ENCODE peak calls at places on chromosomes 11 and 22, in ten cellular contexts. T is GM06990, D is thoracic aorta, W is neural progenitor cell, M is RWPE1, C is left ventricle myocardium inferior, R is BJ, H is AG10803, S is right lobe of liver, O is GM12865. E is an unnamed sample.
A peak's percentile ranks its signal among the peaks of the same experiment; 100 is the strongest.

GRCh38 chr11:44848203-44848962 is 102.3 kb downstream of the TP53I11 start:
- DNase-seq in T (no peak), D (no peak), W (peak; percentile 86), M (no peak), C (no peak), R (no peak), H (no peak), S (no peak), O (no peak), E (no peak)

GRCh38 chr11:122791411-122791810 is 46.9 kb upstream of the CRTAM start:
- DNase-seq in T (no peak), D (no peak), W (no peak), M (no peak), C (no peak), R (no peak), H (no peak), S (no peak), O (no peak), E (no peak)

GRCh38 chr11:65100674-65101350 is 4.8 kb downstream of the VPS51 start:
- DNase-seq in T (no peak), D (no peak), W (no peak), M (no peak), C (no peak), R (no peak), H (no peak), S (no peak), O (no peak), E (no peak)

GRCh38 chr22:29306830-29307657 is 594 bp downstream of the GAS2L1 start:
- DNase-seq in T (no peak), D (no peak), W (peak; percentile 95), M (peak; percentile 66), C (peak; percentile 88), R (no peak), H (peak; percentile 71), S (peak; percentile 87), O (no peak), E (peak; percentile 88)

GRCh38 chr22:43796567-43796966 is 15.5 kb downstream of the EFCAB6 start:
- DNase-seq in T (no peak), D (no peak), W (peak; percentile 63), M (no peak), C (no peak), R (no peak), H (peak; percentile 70), S (no peak), O (no peak), E (no peak)

GRCh38 chr11:126607374-126607773 is 251.9 kb downstream of the ST3GAL4 start:
- DNase-seq in T (no peak), D (no peak), W (peak; percentile 82), M (peak; percentile 68), C (no peak), R (no peak), H (peak; percentile 78), S (peak; percentile 72), O (peak; percentile 33), E (peak; percentile 67)

GRCh38 chr11:46353706-46354105 is 6.4 kb downstream of the DGKZ start:
- DNase-seq in T (no peak), D (no peak), W (no peak), M (no peak), C (no peak), R (no peak), H (peak; percentile 26), S (no peak), O (no peak), E (no peak)

GRCh38 chr11:18633256-18634139 is 644 bp downstream of the SPTY2D1 start:
- DNase-seq in T (peak; percentile 47), D (no peak), W (no peak), M (no peak), C (no peak), R (no peak), H (peak; percentile 64), S (peak; percentile 42), O (peak; percentile 91), E (peak; percentile 2)

GRCh38 chr11:47259178-47259977 is 1.6 kb downstream of the NR1H3 start:
- DNase-seq in T (no peak), D (no peak), W (peak; percentile 75), M (no peak), C (no peak), R (no peak), H (peak; percentile 31), S (no peak), O (peak; percentile 33), E (peak; percentile 51)

GRCh38 chr11:111400595-111400994 is 21.5 kb upstream of the POU2AF1 start:
- DNase-seq in T (no peak), D (no peak), W (no peak), M (no peak), C (no peak), R (no peak), H (no peak), S (no peak), O (peak; percentile 71), E (no peak)

GRCh38 chr11:70885721-70886305 is 366.6 kb downstream of the SHANK2 start:
- DNase-seq in T (no peak), D (no peak), W (no peak), M (no peak), C (no peak), R (no peak), H (peak; percentile 8), S (no peak), O (no peak), E (no peak)

GRCh38 chr11:117824571-117825537 is at the start of gene FXYD2:
- DNase-seq in T (no peak), D (no peak), W (no peak), M (no peak), C (peak; percentile 74), R (no peak), H (no peak), S (peak; percentile 55), O (no peak), E (no peak)

GRCh38 chr11:57182896-57183295 is 1.1 kb downstream of the LRRC55 start:
- DNase-seq in T (no peak), D (no peak), W (no peak), M (no peak), C (no peak), R (no peak), H (no peak), S (no peak), O (no peak), E (no peak)

GRCh38 chr22:24059121-24059520 is 48.0 kb downstream of the CABIN1 start:
- DNase-seq in T (no peak), D (peak; percentile 33), W (no peak), M (no peak), C (no peak), R (peak; percentile 94), H (peak; percentile 98), S (no peak), O (no peak), E (no peak)

GRCh38 chr11:75765116-75765515 is 3.5 kb upstream of the DGAT2 start:
- DNase-seq in T (no peak), D (no peak), W (no peak), M (no peak), C (no peak), R (no peak), H (no peak), S (peak; percentile 37), O (no peak), E (no peak)

GRCh38 chr22:22035203-22035602 is 52.6 kb upstream of the TOP3B start:
- DNase-seq in T (no peak), D (no peak), W (no peak), M (no peak), C (no peak), R (no peak), H (no peak), S (no peak), O (no peak), E (no peak)

GRCh38 chr11:27309064-27309463 is 54.0 kb downstream of the CCDC34 start:
- DNase-seq in T (no peak), D (no peak), W (no peak), M (no peak), C (no peak), R (no peak), H (peak; percentile 73), S (no peak), O (no peak), E (no peak)

GRCh38 chr11:98040061-98040808 is 980.5 kb upstream of the CNTN5 start:
- DNase-seq in T (no peak), D (no peak), W (no peak), M (no peak), C (no peak), R (no peak), H (no peak), S (no peak), O (no peak), E (no peak)

GRCh38 chr11:129453293-129453721 is 77.7 kb downstream of the BARX2 start:
- DNase-seq in T (no peak), D (no peak), W (peak; percentile 73), M (no peak), C (no peak), R (no peak), H (no peak), S (no peak), O (no peak), E (peak; percentile 44)

DNA sequence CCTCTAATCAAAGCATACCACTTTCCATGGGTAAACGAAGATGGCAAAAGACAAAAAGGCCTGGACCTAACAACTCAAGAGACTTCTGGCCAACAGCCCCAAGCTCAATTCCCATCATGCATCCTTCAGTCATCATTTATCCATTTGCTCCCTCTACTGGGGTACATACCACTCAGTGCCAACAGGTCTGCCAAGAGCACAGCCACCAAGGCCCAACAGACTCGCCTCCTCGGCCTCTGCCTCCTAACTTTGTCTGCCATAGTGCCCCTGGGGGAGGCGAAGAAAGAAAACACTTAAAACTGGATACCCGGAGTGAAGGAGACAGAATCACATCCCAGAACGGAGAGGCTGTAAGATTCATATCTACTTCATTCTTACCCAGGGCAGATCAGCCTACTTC is 1.1 kb downstream of the HYOU1 start:
- DNase-seq in T (no peak), D (no peak), W (peak; percentile 32), M (peak; percentile 22), C (no peak), R (no peak), H (peak; percentile 42), S (no peak), O (peak; percentile 50), E (no peak)
- TF ChIP-seq CTCF in T (peak; percentile 24), D (no peak), W (no peak), M (no peak), C (no peak), R (no peak), H (peak; percentile 37), S (no peak), O (no peak), E (no peak)

GRCh38 chr22:17562906-17563870 is at the start of gene SLC25A18:
- DNase-seq in T (no peak), D (no peak), W (peak; percentile 43), M (no peak), C (peak; percentile 71), R (no peak), H (peak; percentile 29), S (peak; percentile 85), O (no peak), E (no peak)
- TF ChIP-seq CTCF in T (no peak), D (peak; percentile 17), W (peak; percentile 29), M (no peak), C (peak; percentile 33), R (peak; percentile 8), H (peak; percentile 24), S (no peak), O (no peak), E (peak; percentile 36)

GRCh38 chr11:58905716-58906547 is 33.4 kb upstream of the GLYATL1 start:
- DNase-seq in T (no peak), D (no peak), W (peak; percentile 92), M (peak; percentile 43), C (peak; percentile 63), R (peak; percentile 63), H (peak; percentile 90), S (peak; percentile 65), O (no peak), E (peak; percentile 44)
- TF ChIP-seq CTCF in T (no peak), D (no peak), W (peak; percentile 46), M (no peak), C (peak; percentile 29), R (peak; percentile 69), H (peak; percentile 46), S (no peak), O (no peak), E (no peak)

GRCh38 chr11:115132829-115133228 is 371.4 kb downstream of the CADM1 start:
- DNase-seq in T (no peak), D (no peak), W (no peak), M (no peak), C (no peak), R (no peak), H (no peak), S (no peak), O (peak; percentile 23), E (no peak)
- TF ChIP-seq CTCF in T (peak; percentile 79), D (no peak), W (peak; percentile 32), M (no peak), C (peak; percentile 19), R (no peak), H (peak; percentile 15), S (no peak), O (peak; percentile 36), E (no peak)

E was measured in Calu3.